ENCODE peak calls at places on chromosomes 4 and X, in six cellular contexts. One of them, this sample, is unnamed.
A peak's percentile ranks its signal among the peaks of the same experiment; 100 is the strongest.

GRCh38 chr4:223913-224497 is 81.3 kb downstream of the ZNF732 start:
- DNase-seq in mammary epithelial cell: no peak
- DNase-seq in endothelial cell: no peak
- DNase-seq in adrenal gland: no peak
- DNase-seq in PC-3: no peak
- DNase-seq in CD4-positive, alpha-beta T cell: no peak
- DNase-seq in this sample: no peak

GRCh38 chrX:16883487-16883804 is 13.3 kb upstream of the RBBP7 start:
- DNase-seq in mammary epithelial cell: no peak
- DNase-seq in endothelial cell: no peak
- DNase-seq in adrenal gland: no peak
- DNase-seq in PC-3: no peak
- DNase-seq in CD4-positive, alpha-beta T cell: no peak
- DNase-seq in this sample: no peak

GRCh38 chrX:585115-585808 is 45.3 kb upstream of the SHOX start:
- DNase-seq in mammary epithelial cell: no peak
- DNase-seq in endothelial cell: no peak
- DNase-seq in adrenal gland: no peak
- DNase-seq in PC-3: no peak
- DNase-seq in CD4-positive, alpha-beta T cell: no peak
- DNase-seq in this sample: no peak

GRCh38 chrX:150813922-150814321 is 84.5 kb downstream of the CD99L2 start:
- DNase-seq in mammary epithelial cell: no peak
- DNase-seq in endothelial cell: no peak
- DNase-seq in adrenal gland: no peak
- DNase-seq in PC-3: no peak
- DNase-seq in CD4-positive, alpha-beta T cell: no peak
- DNase-seq in this sample: no peak

GRCh38 chr4:80202190-80202711 is 4.9 kb downstream of the PRDM8 start:
- DNase-seq in mammary epithelial cell: peak; percentile 68
- DNase-seq in endothelial cell: peak; percentile 93
- DNase-seq in adrenal gland: peak; percentile 72
- DNase-seq in PC-3: peak; percentile 32
- DNase-seq in CD4-positive, alpha-beta T cell: peak; percentile 83
- DNase-seq in this sample: peak; percentile 90

GRCh38 chr4:98648602-98649001 is 9.8 kb downstream of the TSPAN5 start:
- DNase-seq in mammary epithelial cell: no peak
- DNase-seq in endothelial cell: no peak
- DNase-seq in adrenal gland: no peak
- DNase-seq in PC-3: no peak
- DNase-seq in CD4-positive, alpha-beta T cell: no peak
- DNase-seq in this sample: no peak

GRCh38 chrX:3175659-3176438 is 134.6 kb downstream of the ARSF start:
- DNase-seq in mammary epithelial cell: no peak
- DNase-seq in endothelial cell: no peak
- DNase-seq in adrenal gland: no peak
- DNase-seq in PC-3: no peak
- DNase-seq in CD4-positive, alpha-beta T cell: no peak
- DNase-seq in this sample: no peak

GRCh38 chr4:3340703-3341088 is 47.9 kb downstream of the RGS12 start:
- DNase-seq in mammary epithelial cell: peak; percentile 7
- DNase-seq in endothelial cell: no peak
- DNase-seq in adrenal gland: peak; percentile 9
- DNase-seq in PC-3: peak; percentile 17
- DNase-seq in CD4-positive, alpha-beta T cell: no peak
- DNase-seq in this sample: no peak

GRCh38 chr4:113440366-113440765 is 321.2 kb downstream of the CAMK2D start:
- DNase-seq in mammary epithelial cell: no peak
- DNase-seq in endothelial cell: no peak
- DNase-seq in adrenal gland: no peak
- DNase-seq in PC-3: no peak
- DNase-seq in CD4-positive, alpha-beta T cell: no peak
- DNase-seq in this sample: no peak

GRCh38 chr4:176236909-176237308 is 32.1 kb downstream of the ASB5 start:
- DNase-seq in mammary epithelial cell: peak; percentile 34
- DNase-seq in endothelial cell: no peak
- DNase-seq in adrenal gland: no peak
- DNase-seq in PC-3: peak; percentile 55
- DNase-seq in CD4-positive, alpha-beta T cell: no peak
- DNase-seq in this sample: no peak

GRCh38 chr4:23891064-23891421 is 1.2 kb upstream of the PPARGC1A start:
- DNase-seq in mammary epithelial cell: no peak
- DNase-seq in endothelial cell: no peak
- DNase-seq in adrenal gland: no peak
- DNase-seq in PC-3: no peak
- DNase-seq in CD4-positive, alpha-beta T cell: no peak
- DNase-seq in this sample: no peak

GRCh38 chrX:10050481-10050880 is 83.3 kb downstream of the CLDN34 start:
- DNase-seq in mammary epithelial cell: peak; percentile 31
- DNase-seq in endothelial cell: peak; percentile 17
- DNase-seq in adrenal gland: no peak
- DNase-seq in PC-3: no peak
- DNase-seq in CD4-positive, alpha-beta T cell: no peak
- DNase-seq in this sample: no peak

GRCh38 chr4:127997534-127998388 is 32.6 kb downstream of the ABHD18 start:
- DNase-seq in mammary epithelial cell: peak; percentile 52
- DNase-seq in endothelial cell: no peak
- DNase-seq in adrenal gland: no peak
- DNase-seq in PC-3: peak; percentile 69
- DNase-seq in CD4-positive, alpha-beta T cell: no peak
- DNase-seq in this sample: no peak

GRCh38 chrX:43731086-43731485 is 75.0 kb downstream of the MAOA start:
- DNase-seq in mammary epithelial cell: no peak
- DNase-seq in endothelial cell: no peak
- DNase-seq in adrenal gland: no peak
- DNase-seq in PC-3: no peak
- DNase-seq in CD4-positive, alpha-beta T cell: no peak
- DNase-seq in this sample: no peak

GRCh38 chrX:8632949-8633348 is 99.0 kb downstream of the ANOS1 start:
- DNase-seq in mammary epithelial cell: no peak
- DNase-seq in endothelial cell: no peak
- DNase-seq in adrenal gland: no peak
- DNase-seq in PC-3: no peak
- DNase-seq in CD4-positive, alpha-beta T cell: no peak
- DNase-seq in this sample: no peak

GRCh38 chr4:1305261-1305711 is 15.6 kb downstream of the MAEA start:
- DNase-seq in mammary epithelial cell: peak; percentile 49
- DNase-seq in endothelial cell: no peak
- DNase-seq in adrenal gland: no peak
- DNase-seq in PC-3: peak; percentile 60
- DNase-seq in CD4-positive, alpha-beta T cell: no peak
- DNase-seq in this sample: no peak

GRCh38 chr4:36243355-36244256 is 708 bp downstream of the ARAP2 start:
- DNase-seq in mammary epithelial cell: peak; percentile 61
- DNase-seq in endothelial cell: peak; percentile 58
- DNase-seq in adrenal gland: peak; percentile 24
- DNase-seq in PC-3: peak; percentile 47
- DNase-seq in CD4-positive, alpha-beta T cell: peak; percentile 37
- DNase-seq in this sample: no peak

GRCh38 chrX:78710146-78710545 is 37.4 kb upstream of the LPAR4 start:
- DNase-seq in mammary epithelial cell: no peak
- DNase-seq in endothelial cell: no peak
- DNase-seq in adrenal gland: no peak
- DNase-seq in PC-3: no peak
- DNase-seq in CD4-positive, alpha-beta T cell: no peak
- DNase-seq in this sample: no peak

GRCh38 chrX:274904-275475 is 6.2 kb upstream of the PLCXD1 start:
- DNase-seq in mammary epithelial cell: no peak
- DNase-seq in endothelial cell: peak; percentile 23
- DNase-seq in adrenal gland: no peak
- DNase-seq in PC-3: no peak
- DNase-seq in CD4-positive, alpha-beta T cell: no peak
- DNase-seq in this sample: peak; percentile 45

GRCh38 chr4:88697113-88697512 is 516 bp downstream of the NAP1L5 start:
- DNase-seq in mammary epithelial cell: no peak
- DNase-seq in endothelial cell: no peak
- DNase-seq in adrenal gland: peak; percentile 37
- DNase-seq in PC-3: no peak
- DNase-seq in CD4-positive, alpha-beta T cell: no peak
- DNase-seq in this sample: no peak

GRCh38 chr4:186881521-186882220 is 158.0 kb upstream of the FAT1 start:
- DNase-seq in mammary epithelial cell: peak; percentile 70
- DNase-seq in endothelial cell: no peak
- DNase-seq in adrenal gland: no peak
- DNase-seq in PC-3: peak; percentile 23
- DNase-seq in CD4-positive, alpha-beta T cell: no peak
- DNase-seq in this sample: no peak

GRCh38 chr4:25100156-25100555 is 60.1 kb downstream of the SEPSECS start:
- DNase-seq in mammary epithelial cell: no peak
- DNase-seq in endothelial cell: no peak
- DNase-seq in adrenal gland: no peak
- DNase-seq in PC-3: no peak
- DNase-seq in CD4-positive, alpha-beta T cell: no peak
- DNase-seq in this sample: no peak

GRCh38 chr4:39295784-39296183 is 70.4 kb downstream of the RFC1 start:
- DNase-seq in mammary epithelial cell: no peak
- DNase-seq in endothelial cell: no peak
- DNase-seq in adrenal gland: no peak
- DNase-seq in PC-3: no peak
- DNase-seq in CD4-positive, alpha-beta T cell: no peak
- DNase-seq in this sample: no peak

GRCh38 chr4:92615049-92615448 is 311.3 kb downstream of the GRID2 start:
- DNase-seq in mammary epithelial cell: no peak
- DNase-seq in endothelial cell: no peak
- DNase-seq in adrenal gland: no peak
- DNase-seq in PC-3: no peak
- DNase-seq in CD4-positive, alpha-beta T cell: no peak
- DNase-seq in this sample: no peak

DNA sequence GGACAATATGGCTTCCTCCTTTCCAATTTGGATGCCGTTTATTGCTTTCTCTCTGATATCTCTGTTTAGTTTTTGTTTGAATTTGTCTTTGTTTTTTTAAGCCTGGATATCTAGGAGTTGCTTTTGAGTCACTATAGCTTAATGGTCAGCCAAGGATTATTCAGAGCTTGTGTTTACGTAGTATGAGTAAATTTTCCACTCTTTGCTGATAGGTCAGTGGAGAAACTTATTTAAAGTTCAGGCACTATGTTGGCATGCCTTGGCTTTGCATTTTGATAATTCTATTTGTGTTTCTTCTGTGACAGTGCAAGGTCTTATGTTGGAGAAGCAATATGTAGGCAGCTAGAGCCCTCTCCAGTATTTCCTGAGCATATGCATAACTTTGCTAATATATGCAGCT is 315.2 kb downstream of the GRID2 start:
- DNase-seq in mammary epithelial cell: no peak
- DNase-seq in endothelial cell: no peak
- DNase-seq in adrenal gland: no peak
- DNase-seq in PC-3: peak; percentile 55
- DNase-seq in CD4-positive, alpha-beta T cell: no peak
- DNase-seq in this sample: no peak
- TF ChIP-seq CTCF in mammary epithelial cell: no peak
- TF ChIP-seq CTCF in endothelial cell: no peak
- TF ChIP-seq CTCF in adrenal gland: no peak
- TF ChIP-seq CTCF in PC-3: no peak
- TF ChIP-seq CTCF in CD4-positive, alpha-beta T cell: no peak
- TF ChIP-seq CTCF in this sample: no peak

GRCh38 chrX:153588782-153589446 is 10.0 kb downstream of the CCNQ start:
- DNase-seq in mammary epithelial cell: no peak
- DNase-seq in endothelial cell: no peak
- DNase-seq in adrenal gland: no peak
- DNase-seq in PC-3: no peak
- DNase-seq in CD4-positive, alpha-beta T cell: no peak
- DNase-seq in this sample: no peak
- TF ChIP-seq CTCF in mammary epithelial cell: no peak
- TF ChIP-seq CTCF in endothelial cell: no peak
- TF ChIP-seq CTCF in adrenal gland: no peak
- TF ChIP-seq CTCF in PC-3: no peak
- TF ChIP-seq CTCF in CD4-positive, alpha-beta T cell: no peak
- TF ChIP-seq CTCF in this sample: no peak

DNA sequence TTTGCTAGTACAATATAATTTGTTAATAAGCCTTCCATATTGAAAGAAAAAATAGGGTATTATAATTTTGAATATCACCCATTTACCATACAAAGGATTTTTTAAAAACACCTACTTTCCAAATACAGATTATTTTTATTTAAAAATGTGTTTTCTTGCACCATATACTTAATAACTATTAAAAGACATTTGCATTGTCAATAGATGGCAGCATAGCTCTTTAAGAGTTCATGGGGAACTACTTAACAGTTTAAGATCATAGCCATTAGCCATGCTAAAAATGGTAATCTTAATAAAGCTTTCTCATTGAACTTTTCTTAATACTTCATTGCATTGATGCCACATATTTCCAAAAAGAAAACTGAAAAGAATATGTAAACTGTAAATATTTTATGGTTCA is 1995.9 kb downstream of the C4orf33 start:
- DNase-seq in mammary epithelial cell: peak; percentile 21
- DNase-seq in endothelial cell: no peak
- DNase-seq in adrenal gland: no peak
- DNase-seq in PC-3: peak; percentile 64
- DNase-seq in CD4-positive, alpha-beta T cell: no peak
- DNase-seq in this sample: no peak
- TF ChIP-seq CTCF in mammary epithelial cell: peak; percentile 61
- TF ChIP-seq CTCF in endothelial cell: no peak
- TF ChIP-seq CTCF in adrenal gland: peak; percentile 32
- TF ChIP-seq CTCF in PC-3: peak; percentile 57
- TF ChIP-seq CTCF in CD4-positive, alpha-beta T cell: no peak
- TF ChIP-seq CTCF in this sample: peak; percentile 60

DNA sequence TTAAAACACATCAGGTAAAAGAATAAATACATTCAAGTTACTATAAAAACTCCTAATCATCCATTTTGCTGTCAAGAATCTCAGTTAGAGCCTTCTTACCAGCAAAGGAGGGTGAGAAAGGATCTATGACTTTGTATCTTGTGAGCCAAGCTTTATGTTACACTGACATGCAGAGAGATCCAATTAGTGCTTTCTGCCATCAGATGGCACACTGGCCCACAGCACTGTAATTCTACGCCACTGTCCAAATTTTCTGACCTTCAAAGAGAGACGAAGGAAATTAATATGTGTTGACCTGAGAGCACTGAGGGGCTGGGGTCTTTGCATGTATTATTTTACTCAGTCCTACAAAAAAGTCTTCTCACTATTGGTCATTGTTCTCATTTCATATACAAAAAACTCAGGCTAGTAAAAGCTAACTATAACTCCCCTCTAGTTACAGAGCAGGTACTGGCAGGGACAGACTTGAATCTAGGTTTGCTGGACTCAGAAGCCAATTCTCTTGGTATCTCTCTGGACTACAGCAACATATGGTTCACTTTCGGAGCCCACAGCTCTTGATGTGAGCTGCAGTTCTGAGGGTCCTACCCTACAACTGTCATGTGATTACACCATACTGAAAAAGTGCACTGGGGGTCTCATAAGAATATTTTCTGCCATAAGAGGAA is 157.6 kb downstream of the NR3C2 start:
- DNase-seq in mammary epithelial cell: no peak
- DNase-seq in endothelial cell: no peak
- DNase-seq in adrenal gland: no peak
- DNase-seq in PC-3: peak; percentile 6
- DNase-seq in CD4-positive, alpha-beta T cell: no peak
- DNase-seq in this sample: no peak
- TF ChIP-seq CTCF in mammary epithelial cell: peak; percentile 29
- TF ChIP-seq CTCF in endothelial cell: no peak
- TF ChIP-seq CTCF in adrenal gland: peak; percentile 58
- TF ChIP-seq CTCF in PC-3: peak; percentile 39
- TF ChIP-seq CTCF in CD4-positive, alpha-beta T cell: no peak
- TF ChIP-seq CTCF in this sample: no peak

GRCh38 chr4:155972098-155972497 is 18.4 kb upstream of the CTSO start:
- DNase-seq in mammary epithelial cell: no peak
- DNase-seq in endothelial cell: no peak
- DNase-seq in adrenal gland: no peak
- DNase-seq in PC-3: peak; percentile 64
- DNase-seq in CD4-positive, alpha-beta T cell: no peak
- DNase-seq in this sample: no peak
- TF ChIP-seq CTCF in mammary epithelial cell: peak; percentile 36
- TF ChIP-seq CTCF in endothelial cell: no peak
- TF ChIP-seq CTCF in adrenal gland: peak; percentile 28
- TF ChIP-seq CTCF in PC-3: peak; percentile 79
- TF ChIP-seq CTCF in CD4-positive, alpha-beta T cell: no peak
- TF ChIP-seq CTCF in this sample: peak; percentile 36

GRCh38 chr4:108703370-108703769 is 53.0 kb downstream of the OSTC start:
- DNase-seq in mammary epithelial cell: no peak
- DNase-seq in endothelial cell: no peak
- DNase-seq in adrenal gland: no peak
- DNase-seq in PC-3: no peak
- DNase-seq in CD4-positive, alpha-beta T cell: no peak
- DNase-seq in this sample: no peak
- TF ChIP-seq CTCF in mammary epithelial cell: no peak
- TF ChIP-seq CTCF in endothelial cell: no peak
- TF ChIP-seq CTCF in adrenal gland: no peak
- TF ChIP-seq CTCF in PC-3: no peak
- TF ChIP-seq CTCF in CD4-positive, alpha-beta T cell: no peak
- TF ChIP-seq CTCF in this sample: no peak

This sample was measured in nephron progenitor cell.